ENCODE peak calls at places on chromosomes 4 and X, in seven cellular contexts. P, Y, F, L, S, G and K are unnamed samples.

GRCh38 chrX:84188320-84188834 is 378 bp upstream of the RPS6KA6 start:
- DNase-seq in F (peak), Y (peak), G (peak), S (peak), P (no peak), L (no peak), K (no peak)

GRCh38 chr4:173168396-173169177 is at the start of gene GALNT7:
- DNase-seq in Y (peak), S (peak), F (peak), L (peak), P (peak), G (peak), K (peak)

GRCh38 chr4:112550728-112551127 is 34.7 kb upstream of the NEUROG2 start:
- DNase-seq in G (no peak), P (no peak), F (peak), S (no peak), L (no peak), Y (no peak), K (no peak)

GRCh38 chr4:61923179-61923578 is 723.1 kb downstream of the ADGRL3 start:
- DNase-seq in Y (no peak), S (no peak), G (no peak), P (no peak), L (no peak), F (no peak), K (no peak)

GRCh38 chr4:67699603-67700002 is 1.4 kb downstream of the UBA6 start:
- DNase-seq in G (no peak), P (no peak), S (no peak), F (no peak), L (no peak), Y (no peak), K (no peak)

GRCh38 chr4:6746721-6747689 is 31.0 kb downstream of the BLOC1S4 start:
- DNase-seq in Y (peak), F (no peak), P (no peak), S (peak), G (no peak), L (no peak), K (no peak)

GRCh38 chr4:10673817-10674369 is 10.7 kb downstream of the CLNK start:
- DNase-seq in P (no peak), G (no peak), S (no peak), Y (no peak), F (no peak), L (no peak), K (no peak)

GRCh38 chrX:123993326-123993725 is 31.8 kb downstream of the STAG2 start:
- DNase-seq in P (no peak), Y (no peak), G (no peak), F (peak), L (no peak), S (no peak), K (no peak)

GRCh38 chrX:1597345-1598020 is 6.1 kb downstream of the AKAP17A start:
- DNase-seq in S (no peak), G (no peak), Y (no peak), L (no peak), P (no peak), F (no peak), K (no peak)

GRCh38 chr4:63169836-63170235 is 1239.4 kb downstream of the TECRL start:
- DNase-seq in S (no peak), L (no peak), F (no peak), P (no peak), Y (no peak), G (no peak), K (no peak)

GRCh38 chr4:38024203-38024504 is 64.0 kb downstream of the PTTG2 start:
- DNase-seq in P (no peak), L (no peak), F (no peak), S (no peak), G (no peak), Y (no peak), K (no peak)

GRCh38 chrX:140180585-140180984 is 215.3 kb upstream of the CXorf66 start:
- DNase-seq in G (no peak), P (no peak), L (no peak), S (no peak), F (peak), Y (no peak), K (no peak)

GRCh38 chr4:70601422-70602039 is 9.5 kb downstream of the AMBN start:
- DNase-seq in Y (peak), G (no peak), F (peak), P (peak), S (peak), L (peak), K (peak)

GRCh38 chrX:17680732-17681413 is 56.4 kb upstream of the SCML1 start:
- DNase-seq in L (no peak), G (no peak), P (no peak), S (no peak), F (no peak), Y (no peak), K (no peak)

GRCh38 chr4:124437853-124438495 is 274.6 kb downstream of the ANKRD50 start:
- DNase-seq in S (no peak), G (no peak), F (peak), P (no peak), Y (peak), L (no peak), K (no peak)

GRCh38 chr4:88257726-88258125 is 26.6 kb downstream of the PPM1K start:
- DNase-seq in F (no peak), Y (no peak), P (no peak), L (no peak), G (no peak), S (no peak), K (no peak)

GRCh38 chr4:89492476-89493110 is 185.0 kb upstream of the GPRIN3 start:
- DNase-seq in F (peak), S (no peak), L (no peak), G (no peak), P (no peak), Y (no peak), K (no peak)

GRCh38 chr4:94298725-94299252 is 43.8 kb downstream of the HPGDS start:
- DNase-seq in S (no peak), L (no peak), F (peak), P (no peak), Y (no peak), G (no peak), K (no peak)

GRCh38 chr4:48015216-48015615 is 1.3 kb downstream of the CNGA1 start:
- DNase-seq in P (no peak), S (no peak), L (no peak), G (no peak), F (peak), Y (no peak), K (no peak)

GRCh38 chr4:37537484-37537883 is 148.7 kb downstream of the RELL1 start:
- DNase-seq in P (no peak), L (no peak), S (no peak), G (no peak), Y (no peak), F (no peak), K (no peak)

GRCh38 chr4:84673475-84674230 is 90.7 kb downstream of the CDS1 start:
- DNase-seq in F (peak), P (no peak), G (no peak), S (no peak), Y (no peak), L (no peak), K (no peak)

GRCh38 chrX:2711441-2711840 is 20.3 kb downstream of the CD99 start:
- DNase-seq in L (no peak), F (no peak), P (no peak), G (no peak), S (no peak), Y (no peak), K (no peak)

GRCh38 chrX:139692506-139692849 is 15.5 kb downstream of the MCF2 start:
- DNase-seq in Y (no peak), S (no peak), G (no peak), F (no peak), L (no peak), P (no peak), K (no peak)

GRCh38 chr4:79198886-79199591 is 126.8 kb downstream of the NAA11 start:
- DNase-seq in G (no peak), L (no peak), Y (no peak), P (no peak), S (peak), F (no peak), K (no peak)

GRCh38 chr4:183576701-183577100 is 71.8 kb downstream of the ING2 start:
- DNase-seq in G (no peak), P (no peak), L (no peak), Y (no peak), F (no peak), S (no peak), K (no peak)

GRCh38 chrX:35919536-35920309 is at the start of gene CFAP47:
- DNase-seq in L (no peak), P (no peak), G (peak), F (no peak), Y (peak), S (peak), K (no peak)

GRCh38 chrX:57135287-57135686 is 1.9 kb downstream of the SPIN2A start:
- DNase-seq in F (no peak), Y (no peak), G (no peak), L (no peak), S (no peak), P (no peak), K (no peak)

GRCh38 chrX:9909254-9909653 is 57.9 kb upstream of the CLDN34 start:
- DNase-seq in G (no peak), P (no peak), S (no peak), F (no peak), Y (no peak), L (no peak), K (no peak)

GRCh38 chr4:38805530-38806145 is 1.0 kb upstream of the TLR1 start:
- DNase-seq in Y (peak), G (no peak), P (peak), L (no peak), S (no peak), F (no peak), K (peak)

GRCh38 chr4:9937078-9937477 is 84.2 kb downstream of the SLC2A9 start:
- DNase-seq in G (no peak), L (no peak), Y (no peak), F (no peak), S (no peak), P (no peak), K (no peak)

GRCh38 chr4:7073526-7074390 is 5.9 kb upstream of the GRPEL1 start:
- DNase-seq in L (no peak), Y (no peak), P (no peak), F (peak), G (no peak), S (peak), K (no peak)

GRCh38 chrX:38318196-38318595 is 9.1 kb downstream of the RPGR start:
- DNase-seq in P (no peak), S (no peak), G (no peak), L (no peak), F (no peak), Y (no peak), K (no peak)

GRCh38 chr4:145887241-145887964 is 51.2 kb downstream of the ZNF827 start:
- DNase-seq in P (no peak), L (no peak), S (no peak), F (no peak), Y (no peak), G (no peak), K (no peak)

GRCh38 chrX:24479924-24480722 is 15.0 kb downstream of the PDK3 start:
- DNase-seq in L (peak), Y (peak), G (no peak), F (no peak), S (peak), P (peak), K (peak)

GRCh38 chr4:4502694-4503311 is 39.0 kb downstream of the STX18 start:
- DNase-seq in S (no peak), P (peak), F (no peak), L (no peak), G (no peak), Y (no peak), K (peak)